ENCODE peak calls at places on chromosomes 13 and 19, in five cellular contexts. V is body of pancreas, J is left lung, N is COR-L47, B is neural crest cell. E is an unnamed sample.

GRCh38 chr19:44746616-44746945 is 1.9 kb upstream of the BCL3 start:
- DNase-seq in B (no peak), J (no peak), N (no peak), V (no peak), E (no peak)

GRCh38 chr13:48233097-48233885 is at the start of gene ITM2B:
- DNase-seq in N (peak; percentile 69), B (peak; percentile 60), V (peak; percentile 79), J (peak; percentile 95), E (peak; percentile 73)

GRCh38 chr19:33780746-33781145 is 15.9 kb upstream of the KCTD15 start:
- DNase-seq in V (no peak), B (no peak), N (no peak), J (no peak), E (no peak)

GRCh38 chr13:23741879-23742510 is 147.2 kb downstream of the MIPEP start:
- DNase-seq in N (no peak), J (no peak), B (peak; percentile 54), V (no peak), E (no peak)

GRCh38 chr13:97753942-97754670 is 199.4 kb upstream of the IPO5 start:
- DNase-seq in N (no peak), B (no peak), J (no peak), V (no peak), E (peak; percentile 5)

GRCh38 chr13:25662516-25662915 is 290.7 kb downstream of the ATP8A2 start:
- DNase-seq in J (no peak), V (no peak), B (no peak), N (no peak), E (peak; percentile 61)

GRCh38 chr19:11736696-11737095 is 2.0 kb downstream of the ZNF823 start:
- DNase-seq in V (no peak), N (no peak), J (no peak), B (no peak), E (no peak)

GRCh38 chr13:33490461-33491327 is 205.1 kb upstream of the STARD13 start:
- DNase-seq in J (peak; percentile 53), V (no peak), N (no peak), B (no peak), E (peak; percentile 85)

GRCh38 chr19:18802354-18802753 is 11.2 kb upstream of the COMP start:
- DNase-seq in N (no peak), B (no peak), V (no peak), J (no peak), E (no peak)

GRCh38 chr19:45352914-45353796 is 12.6 kb downstream of the KLC3 start:
- DNase-seq in B (no peak), V (no peak), N (no peak), J (no peak), E (no peak)

GRCh38 chr13:32116210-32116609 is 84.6 kb downstream of the FRY start:
- DNase-seq in J (no peak), V (no peak), N (no peak), B (no peak), E (no peak)

GRCh38 chr13:111861766-111862366 is 205.1 kb upstream of the SOX1 start:
- DNase-seq in N (no peak), J (no peak), V (no peak), B (no peak), E (no peak)

GRCh38 chr19:2529473-2529918 is 53.6 kb downstream of the GADD45B start:
- DNase-seq in J (peak; percentile 50), N (no peak), B (no peak), V (no peak), E (no peak)

E was measured in cerebellar cortex.